ENCODE peak calls at places on chromosomes 6 and 20, in six cellular contexts. C, F, Y, I, Z and L are unnamed samples.

GRCh38 chr6:138945354-138945753 is 42.7 kb downstream of the REPS1 start:
- DNase-seq in C (no peak), F (no peak), Y (no peak), I (no peak), Z (no peak), L (no peak)

GRCh38 chr20:40953856-40954255 is 74.8 kb upstream of the TOP1 start:
- DNase-seq in C (peak; percentile 8), F (no peak), Y (no peak), I (no peak), Z (no peak), L (no peak)

GRCh38 chr6:46170357-46171289 is at the start of gene ENPP5:
- DNase-seq in C (peak; percentile 92), F (peak; percentile 90), Y (no peak), I (peak; percentile 74), Z (peak; percentile 97), L (peak; percentile 84)

GRCh38 chr6:158109744-158110143 is 58.3 kb downstream of the SERAC1 start:
- DNase-seq in C (no peak), F (no peak), Y (no peak), I (no peak), Z (no peak), L (no peak)

GRCh38 chr6:38064431-38064830 is 244.9 kb downstream of the ZFAND3 start:
- DNase-seq in C (no peak), F (no peak), Y (no peak), I (no peak), Z (no peak), L (no peak)

GRCh38 chr20:8647868-8648495 is 420.9 kb upstream of the PLCB4 start:
- DNase-seq in C (no peak), F (no peak), Y (no peak), I (peak; percentile 66), Z (no peak), L (no peak)

GRCh38 chr6:11161031-11161966 is 49.8 kb upstream of the ERVFRD-1 start:
- DNase-seq in C (no peak), F (no peak), Y (no peak), I (no peak), Z (no peak), L (peak; percentile 32)

GRCh38 chr6:67331304-67331703 is 1303.8 kb upstream of the ADGRB3 start:
- DNase-seq in C (no peak), F (no peak), Y (no peak), I (no peak), Z (no peak), L (no peak)

GRCh38 chr6:69693749-69694148 is 103.1 kb downstream of the LMBRD1 start:
- DNase-seq in C (no peak), F (no peak), Y (no peak), I (no peak), Z (no peak), L (no peak)

GRCh38 chr6:167827062-167827587 is 414 bp downstream of the AFDN start:
- DNase-seq in C (peak; percentile 63), F (no peak), Y (no peak), I (peak; percentile 14), Z (no peak), L (no peak)

GRCh38 chr6:106147476-106147875 is 61.3 kb downstream of the PRDM1 start:
- DNase-seq in C (no peak), F (no peak), Y (no peak), I (no peak), Z (no peak), L (no peak)

GRCh38 chr20:52852695-52853094 is 119.5 kb upstream of the TSHZ2 start:
- DNase-seq in C (no peak), F (no peak), Y (no peak), I (no peak), Z (no peak), L (no peak)

GRCh38 chr6:16201706-16202105 is 36.7 kb upstream of the GMPR start:
- DNase-seq in C (no peak), F (no peak), Y (no peak), I (no peak), Z (no peak), L (no peak)

GRCh38 chr6:16206595-16207037 is 31.8 kb upstream of the GMPR start:
- DNase-seq in C (peak; percentile 59), F (no peak), Y (no peak), I (peak; percentile 75), Z (no peak), L (peak; percentile 34)

GRCh38 chr6:16205377-16206144 is 32.8 kb upstream of the GMPR start:
- DNase-seq in C (no peak), F (no peak), Y (no peak), I (peak; percentile 51), Z (no peak), L (no peak)

GRCh38 chr6:16208989-16209388 is 29.4 kb upstream of the GMPR start:
- DNase-seq in C (no peak), F (no peak), Y (no peak), I (no peak), Z (no peak), L (no peak)

GRCh38 chr6:16204653-16205376 is 33.6 kb upstream of the GMPR start:
- DNase-seq in C (no peak), F (no peak), Y (no peak), I (no peak), Z (no peak), L (no peak)
- H3K27ac ChIP-seq in C (no peak overlapping the region), F (no peak overlapping the region), Y (no peak overlapping the region), I (peak overlapping the region; percentile 17), Z (no peak overlapping the region), L (no peak overlapping the region)

GRCh38 chr20:2691127-2691526 is 1.5 kb upstream of the EBF4 start:
- DNase-seq in C (no peak), F (no peak), Y (no peak), I (no peak), Z (no peak), L (no peak)
- H3K27ac ChIP-seq in C (no peak overlapping the region), F (no peak overlapping the region), Y (no peak overlapping the region), I (no peak overlapping the region), Z (no peak overlapping the region), L (no peak overlapping the region)

DNA sequence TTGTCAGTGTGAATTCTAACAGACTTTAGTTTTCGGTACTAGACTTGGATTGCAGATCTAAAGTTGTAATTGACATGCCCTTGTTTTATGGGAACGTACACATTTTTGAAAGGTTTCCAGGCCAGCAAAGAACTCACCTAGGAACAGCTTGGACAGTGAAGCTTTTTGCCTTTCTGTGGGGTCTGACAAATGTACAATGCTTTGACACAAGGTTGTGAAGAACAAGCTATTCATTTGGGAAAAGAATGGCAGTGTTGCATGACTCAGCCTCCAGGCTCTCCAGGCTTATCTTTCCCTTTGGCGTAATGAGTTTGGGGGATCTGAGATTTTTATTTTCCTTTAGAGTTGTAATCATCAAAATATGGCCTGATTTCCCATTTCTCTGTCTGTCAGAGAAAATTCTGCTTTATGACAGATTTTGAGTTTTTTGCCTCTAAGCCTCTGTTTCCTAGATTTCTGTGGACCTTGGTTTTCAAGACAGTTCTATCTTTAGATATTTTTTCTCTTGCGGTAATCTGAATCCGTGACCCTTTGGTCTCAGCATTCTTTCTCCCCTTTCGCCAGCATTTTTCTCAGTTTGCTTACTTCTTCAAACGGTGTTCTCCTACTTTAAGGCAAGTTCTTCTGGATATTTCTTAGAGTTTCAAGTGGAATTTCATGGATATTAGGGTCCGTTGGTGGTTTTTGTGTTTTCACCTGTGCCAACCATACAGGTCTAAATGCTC is 221.0 kb downstream of the ADGB start:
- DNase-seq in C (no peak), F (no peak), Y (no peak), I (no peak), Z (no peak), L (no peak)
- H3K27ac ChIP-seq in C (no peak overlapping the region), F (no peak overlapping the region), Y (no peak overlapping the region), I (no peak overlapping the region), Z (no peak overlapping the region), L (no peak overlapping the region)

DNA sequence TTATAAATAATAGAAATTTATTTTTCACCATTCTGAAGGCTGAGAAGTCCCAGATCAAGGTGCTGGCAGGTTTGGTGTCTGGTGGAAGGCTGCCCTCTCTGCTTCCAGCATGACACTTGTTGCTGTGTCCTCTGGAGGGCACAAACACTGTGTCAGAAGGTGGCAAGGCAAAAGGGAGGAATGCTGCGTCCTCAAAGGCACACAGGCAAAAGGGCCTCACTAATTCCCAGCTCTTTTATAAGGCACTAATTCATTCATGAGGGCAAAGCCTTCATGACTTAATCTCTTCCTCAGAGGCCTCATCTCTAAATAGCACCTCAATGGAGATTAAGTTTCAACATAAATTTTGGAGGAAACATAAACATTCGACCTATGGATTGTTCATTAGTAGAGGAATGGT is 209.5 kb upstream of the SMLR1 start:
- DNase-seq in C (no peak), F (no peak), Y (no peak), I (no peak), Z (no peak), L (no peak)
- H3K27ac ChIP-seq in C (no peak overlapping the region), F (no peak overlapping the region), Y (no peak overlapping the region), I (no peak overlapping the region), Z (no peak overlapping the region), L (no peak overlapping the region)

GRCh38 chr6:26249709-26249958 is 115.4 kb upstream of the BTN3A2 start:
- DNase-seq in C (no peak), F (no peak), Y (no peak), I (peak; percentile 10), Z (no peak), L (no peak)
- H3K27ac ChIP-seq in C (peak overlapping the region; percentile 97), F (peak overlapping the region; percentile 90), Y (peak overlapping the region; percentile 65), I (peak overlapping the region; percentile 64), Z (peak overlapping the region; percentile 36), L (peak overlapping the region; percentile 55)

GRCh38 chr6:89433637-89434499 is 916 bp downstream of the ANKRD6 start:
- DNase-seq in C (peak; percentile 64), F (peak; percentile 66), Y (no peak), I (peak; percentile 10), Z (peak; percentile 78), L (no peak)

GRCh38 chr6:89430563-89430962 is 2.4 kb upstream of the ANKRD6 start:
- DNase-seq in C (no peak), F (no peak), Y (no peak), I (no peak), Z (no peak), L (no peak)

GRCh38 chr6:89434954-89435353 is 2.0 kb downstream of the ANKRD6 start:
- DNase-seq in C (no peak), F (no peak), Y (no peak), I (no peak), Z (no peak), L (no peak)

GRCh38 chr6:89436226-89436625 is 3.3 kb downstream of the ANKRD6 start:
- DNase-seq in C (no peak), F (no peak), Y (no peak), I (no peak), Z (no peak), L (no peak)

DNA sequence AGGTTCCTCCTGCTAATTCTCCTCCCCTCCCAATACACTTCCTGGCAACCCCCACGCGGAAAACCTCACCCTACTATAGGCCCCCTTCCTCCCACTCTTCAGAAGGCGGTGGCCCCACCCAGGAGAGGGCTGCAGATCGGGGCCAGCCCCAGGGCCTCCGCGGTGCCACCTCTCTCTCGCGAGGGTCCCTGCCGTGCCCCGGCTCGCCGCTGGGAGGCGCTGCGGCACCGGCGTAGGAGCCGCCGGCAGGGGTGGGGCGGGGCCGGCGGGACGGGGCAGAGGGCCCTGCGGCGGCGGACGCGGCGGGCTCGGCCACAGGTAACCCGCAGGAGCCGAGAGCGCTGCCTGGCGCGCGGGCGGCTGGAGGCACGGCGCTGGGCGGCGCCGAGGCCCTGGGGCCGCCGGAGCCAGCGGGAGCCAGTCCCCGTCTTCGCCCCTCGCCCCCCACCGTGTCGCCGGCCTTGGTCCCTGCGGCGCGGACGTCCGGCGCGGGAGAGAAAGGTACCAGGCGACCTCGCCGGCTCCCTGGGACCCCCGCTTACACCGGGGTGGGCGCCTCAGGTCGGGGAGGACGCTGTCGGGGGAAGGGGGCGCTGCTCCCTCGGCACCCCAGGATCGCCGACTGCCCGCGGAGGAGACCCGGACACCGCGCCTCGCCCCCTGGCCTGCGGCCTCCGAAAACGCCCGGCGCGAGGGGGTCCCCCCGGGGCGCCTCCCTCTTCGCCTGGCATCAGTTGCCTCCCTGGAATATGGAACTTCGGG is at the start of gene ANKRD6:
- DNase-seq in C (peak; percentile 97), F (peak; percentile 75), Y (no peak), I (peak; percentile 64), Z (peak; percentile 88), L (peak; percentile 11)
- H3K27ac ChIP-seq in C (no peak within 1 kb of the TSS), F (peak within 1 kb of the TSS; percentile 19), Y (no peak within 1 kb of the TSS), I (peak within 1 kb of the TSS; percentile 73), Z (no peak within 1 kb of the TSS), L (no peak within 1 kb of the TSS)

GRCh38 chr20:32474009-32474716 is 111.0 kb downstream of the NOL4L start:
- DNase-seq in C (no peak), F (peak; percentile 70), Y (no peak), I (no peak), Z (peak; percentile 82), L (no peak)
- H3K27ac ChIP-seq in C (peak overlapping the region; percentile 25), F (peak overlapping the region; percentile 70), Y (no peak overlapping the region), I (peak overlapping the region; percentile 89), Z (peak overlapping the region; percentile 92), L (peak overlapping the region; percentile 86)